ENCODE peak calls at places on chromosomes 11 and 22, in nine cellular contexts. Y is sigmoid colon, W is AG09309, R is psoas muscle, V is right lobe of liver, I is Calu3, O is GM20000, Z is choroid plexus epithelial cell, H is NB4. K is an unnamed sample.

GRCh38 chr22:22721681-22722309 is 77.4 kb downstream of the GGTLC2 start:
- DNase-seq in I (no peak), V (no peak), Y (no peak), Z (peak; percentile 80), R (no peak), W (no peak), H (peak; percentile 66), O (peak; percentile 29), K (no peak)

GRCh38 chr11:72244317-72245231 is 598 bp upstream of the PHOX2A start:
- DNase-seq in I (no peak), Y (no peak), Z (no peak), R (no peak), O (peak; percentile 37), W (no peak), H (no peak), V (no peak), K (no peak)

GRCh38 chr11:3840870-3841425 is at the start of gene RHOG:
- DNase-seq in Y (peak; percentile 93), H (no peak), I (peak; percentile 70), V (peak; percentile 92), Z (peak; percentile 87), O (peak; percentile 95), R (peak; percentile 87), W (peak; percentile 35), K (no peak)

GRCh38 chr11:8811571-8811970 is 99.4 kb upstream of the AKIP1 start:
- DNase-seq in H (no peak), O (no peak), R (no peak), Z (peak; percentile 52), I (no peak), W (peak; percentile 53), V (no peak), Y (no peak), K (no peak)

GRCh38 chr22:38957808-38958207 is 399 bp downstream of the APOBEC3A start:
- DNase-seq in I (no peak), Z (no peak), V (no peak), O (no peak), W (no peak), Y (no peak), R (no peak), H (no peak), K (no peak)

GRCh38 chr11:2142300-2142759 is 3.1 kb upstream of the IGF2 start:
- DNase-seq in I (no peak), H (no peak), W (no peak), R (no peak), Z (peak; percentile 38), V (no peak), Y (no peak), O (no peak), K (no peak)

GRCh38 chr11:113339909-113340569 is 25.7 kb downstream of the TTC12 start:
- DNase-seq in Y (no peak), Z (no peak), V (no peak), W (no peak), O (no peak), I (no peak), H (no peak), R (no peak), K (peak; percentile 68)

GRCh38 chr11:16248248-16248647 is 108.1 kb downstream of the SOX6 start:
- DNase-seq in H (no peak), V (no peak), R (no peak), Z (no peak), O (no peak), I (no peak), W (no peak), Y (peak; percentile 46), K (no peak)

GRCh38 chr22:44609589-44609988 is 92.4 kb upstream of the PRR5 start:
- DNase-seq in H (no peak), R (no peak), Y (no peak), O (no peak), V (no peak), W (no peak), Z (no peak), I (no peak), K (no peak)

GRCh38 chr11:29272019-29272654 is 744.7 kb downstream of the KCNA4 start:
- DNase-seq in Z (peak; percentile 82), V (no peak), Y (no peak), W (no peak), R (no peak), H (no peak), I (peak; percentile 17), O (no peak), K (no peak)

GRCh38 chr22:37501610-37502341 is 15.6 kb upstream of the MFNG start:
- DNase-seq in R (peak; percentile 31), Y (no peak), V (peak; percentile 86), I (peak; percentile 92), W (peak; percentile 51), Z (peak; percentile 87), H (no peak), O (no peak), K (peak; percentile 90)

GRCh38 chr22:35470903-35471321 is 69.7 kb upstream of the RASD2 start:
- DNase-seq in R (no peak), Y (no peak), V (no peak), W (no peak), H (peak; percentile 42), Z (peak; percentile 47), O (no peak), I (no peak), K (no peak)

GRCh38 chr11:91730071-91730470 is 494.5 kb upstream of the FAT3 start:
- DNase-seq in H (no peak), W (no peak), R (no peak), Y (no peak), Z (peak; percentile 7), O (no peak), I (no peak), V (no peak), K (no peak)

GRCh38 chr11:57900315-57900714 is 123.4 kb upstream of the OR9Q1 start:
- DNase-seq in W (no peak), Z (no peak), V (no peak), O (no peak), Y (no peak), R (no peak), I (peak; percentile 28), H (no peak), K (no peak)

GRCh38 chr22:42269407-42270177 is 861 bp downstream of the TCF20 start:
- DNase-seq in R (no peak), Z (peak; percentile 19), H (peak; percentile 71), I (peak; percentile 84), Y (peak; percentile 73), V (peak; percentile 86), W (no peak), O (peak; percentile 90), K (no peak)
- TF ChIP-seq CTCF in R (no peak), Z (no peak), H (no peak), I (no peak), Y (no peak), V (no peak), W (no peak), O (peak; percentile 8), K (peak; percentile 33)

DNA sequence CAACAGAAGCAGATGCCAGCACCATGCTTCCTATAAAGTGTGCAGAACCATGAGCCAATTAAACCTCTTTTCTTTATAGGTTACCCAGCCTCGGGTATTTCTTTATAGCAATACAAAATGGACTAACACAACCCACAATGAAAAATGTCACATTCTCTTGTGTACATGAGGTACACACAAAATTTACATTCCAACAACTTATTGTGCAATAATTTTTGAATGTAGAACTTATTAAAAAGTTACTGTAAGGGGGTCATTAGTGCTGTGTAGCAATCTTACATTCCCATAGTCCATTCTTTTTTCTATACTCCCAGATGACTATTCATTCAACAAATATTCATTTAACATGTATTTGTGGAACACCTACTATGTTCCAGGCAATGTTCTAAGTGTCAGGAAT is 10.2 kb downstream of the CYP2R1 start:
- DNase-seq in I (no peak), Y (no peak), O (no peak), R (no peak), Z (no peak), V (no peak), W (no peak), H (no peak), K (no peak)
- TF ChIP-seq CTCF in I (no peak), Y (no peak), O (no peak), R (no peak), Z (no peak), V (no peak), W (no peak), H (no peak), K (no peak)

GRCh38 chr11:120830092-120830491 is 193.8 kb upstream of the TBCEL start:
- DNase-seq in I (no peak), O (no peak), V (no peak), W (no peak), Z (no peak), Y (no peak), H (no peak), R (no peak), K (peak; percentile 39)

GRCh38 chr11:120835601-120836228 is 188.2 kb upstream of the TBCEL start:
- DNase-seq in R (no peak), W (no peak), O (peak; percentile 57), Y (no peak), Z (no peak), I (no peak), V (no peak), H (no peak), K (no peak)

GRCh38 chr11:120834686-120835225 is 189.1 kb upstream of the TBCEL start:
- DNase-seq in Y (no peak), Z (no peak), R (no peak), V (no peak), O (no peak), W (no peak), I (no peak), H (no peak), K (no peak)

GRCh38 chr11:120828847-120829246 is 195.1 kb upstream of the TBCEL start:
- DNase-seq in H (no peak), Y (no peak), W (no peak), V (no peak), R (no peak), Z (no peak), I (no peak), O (no peak), K (no peak)

DNA sequence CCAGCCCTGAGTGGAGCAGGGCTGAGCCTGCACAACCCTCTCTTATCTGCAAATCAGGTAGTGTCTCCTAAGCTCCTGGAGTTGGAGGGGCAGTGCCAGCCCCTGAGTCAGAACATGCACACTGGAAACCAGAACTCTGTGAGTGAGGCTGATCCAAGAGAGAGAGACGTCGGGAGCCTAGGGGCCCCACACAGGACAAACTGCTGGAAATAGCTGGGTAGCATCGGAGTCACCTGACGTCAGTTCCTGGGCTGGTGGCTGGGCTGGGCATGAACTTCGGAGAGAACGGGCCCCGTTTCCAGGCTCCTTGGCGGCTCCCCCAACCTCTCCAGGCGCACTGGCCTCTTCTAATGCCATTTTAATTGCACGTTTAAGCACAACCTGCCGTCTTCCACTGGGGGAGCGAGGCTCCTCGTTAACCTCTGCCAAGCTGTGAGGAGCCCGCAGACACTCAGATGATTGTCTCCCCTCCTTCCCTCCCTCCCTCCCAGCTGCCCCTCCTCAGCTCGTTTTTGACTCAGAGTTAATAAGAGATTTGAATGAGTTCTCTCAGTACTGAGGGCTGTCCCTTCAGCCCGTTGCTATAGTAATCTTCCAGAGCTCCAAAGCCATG is 191.2 kb upstream of the TBCEL start:
- DNase-seq in Z (no peak), W (no peak), O (no peak), Y (no peak), V (no peak), I (no peak), H (no peak), R (no peak), K (no peak)
- TF ChIP-seq CTCF in Z (no peak), W (no peak), O (no peak), Y (no peak), V (no peak), I (no peak), H (no peak), R (no peak), K (no peak)

GRCh38 chr11:32302826-32303225 is 132.5 kb downstream of the WT1 start:
- DNase-seq in W (no peak), Z (no peak), H (no peak), I (no peak), Y (no peak), O (no peak), V (no peak), R (no peak), K (no peak)

GRCh38 chr11:32297629-32298028 is 137.7 kb downstream of the WT1 start:
- DNase-seq in R (no peak), I (peak; percentile 2), Z (peak; percentile 82), H (peak; percentile 38), V (no peak), W (peak; percentile 45), O (peak; percentile 44), Y (no peak), K (no peak)
- TF ChIP-seq CTCF in R (no peak), I (peak; percentile 27), Z (peak; percentile 46), H (no peak), V (no peak), W (peak; percentile 29), O (no peak), Y (no peak), K (peak; percentile 41)